ENCODE peak calls at places on chromosome 16, in four cellular contexts. C is HepG2, T is H1, A is K562. J is an unnamed sample.

GRCh38 chr16:50821586-50821985 is 79.7 kb downstream of the CYLD start:
- DNase-seq in A (peak), C (peak), T (no peak), J (no peak)

GRCh38 chr16:88783391-88784073 is 1.5 kb downstream of the PIEZO1 start:
- DNase-seq in T (no peak), C (no peak), A (no peak), J (no peak)

GRCh38 chr16:73878616-73879015 is 418.0 kb upstream of the PSMD7 start:
- DNase-seq in C (peak), A (peak), T (no peak), J (peak)

GRCh38 chr16:88810868-88811599 is 694 bp downstream of the APRT start:
- DNase-seq in A (peak), T (no peak), C (peak), J (peak)

GRCh38 chr16:21097151-21097550 is 53.5 kb downstream of the DNAH3 start:
- DNase-seq in C (no peak), A (no peak), T (no peak), J (no peak)

GRCh38 chr16:74758801-74759200 is 15.8 kb downstream of the FA2H start:
- DNase-seq in C (no peak), A (no peak), T (no peak), J (no peak)

GRCh38 chr16:9847146-9847545 is 335.1 kb downstream of the GRIN2A start:
- DNase-seq in T (no peak), C (no peak), A (no peak), J (no peak)

GRCh38 chr16:4693956-4694663 is 748 bp downstream of the NUDT16L1 start:
- DNase-seq in C (no peak), A (peak), T (no peak), J (peak)

GRCh38 chr16:24689128-24689527 is 40.3 kb upstream of the TNRC6A start:
- DNase-seq in T (no peak), C (peak), A (peak), J (peak)

GRCh38 chr16:4982056-4982867 is 24.1 kb downstream of the SEC14L5 start:
- DNase-seq in T (no peak), C (no peak), A (no peak), J (no peak)

GRCh38 chr16:63913278-63913677 is 1208.6 kb downstream of the CDH11 start:
- DNase-seq in C (no peak), A (no peak), T (no peak), J (no peak)

GRCh38 chr16:1620391-1620790 is 8.2 kb downstream of the CRAMP1 start:
- DNase-seq in C (no peak), T (no peak), A (no peak), J (no peak)

GRCh38 chr16:29029168-29029994 is 44.5 kb downstream of the LAT start:
- DNase-seq in T (peak), C (no peak), A (peak), J (peak)

GRCh38 chr16:80710918-80711317 is 93.5 kb downstream of the CDYL2 start:
- DNase-seq in A (no peak), C (no peak), T (no peak), J (no peak)

GRCh38 chr16:89164847-89165684 is 6.5 kb upstream of the CDH15 start:
- DNase-seq in C (no peak), T (no peak), A (no peak), J (no peak)

GRCh38 chr16:50202926-50203624 is 50.0 kb downstream of the TENT4B start:
- DNase-seq in T (no peak), C (peak), A (no peak), J (peak)

GRCh38 chr16:51473091-51473490 is 322.0 kb upstream of the SALL1 start:
- DNase-seq in A (no peak), C (no peak), T (no peak), J (no peak)

GRCh38 chr16:425740-426114 is 278 bp downstream of the RAB11FIP3 start:
- DNase-seq in C (no peak), A (no peak), T (no peak), J (no peak)

GRCh38 chr16:424033-424622 is 1.3 kb upstream of the RAB11FIP3 start:
- DNase-seq in A (no peak), C (peak), T (no peak), J (peak)

GRCh38 chr16:425082-425718 is at the start of gene RAB11FIP3:
- DNase-seq in C (peak), T (peak), A (peak), J (peak)

GRCh38 chr16:426115-426905 is 861 bp downstream of the RAB11FIP3 start:
- DNase-seq in T (no peak), C (no peak), A (no peak), J (no peak)

DNA sequence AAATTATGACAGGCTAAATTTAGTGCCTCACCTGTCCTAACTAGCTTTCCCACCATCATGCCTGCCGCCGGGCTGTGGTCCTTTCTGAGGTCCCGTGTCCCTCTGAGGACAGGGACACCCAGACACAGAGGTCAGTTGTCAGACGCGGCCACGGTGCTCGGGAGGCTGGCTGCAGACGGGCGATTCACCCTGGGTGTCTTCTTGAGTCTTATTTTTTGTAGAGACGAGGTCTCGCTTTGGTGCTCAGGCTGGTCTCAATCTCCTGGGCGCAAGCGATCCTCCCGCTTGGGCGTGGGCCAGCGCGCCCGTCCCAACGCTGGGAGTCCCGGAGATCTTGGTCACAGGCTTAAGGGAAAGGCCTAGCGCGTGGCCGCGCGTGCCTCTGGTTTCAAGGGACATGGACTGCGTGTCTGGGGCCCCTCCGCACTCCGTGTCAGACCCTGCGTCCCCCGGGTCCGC is 797 bp upstream of the RAB11FIP3 start:
- DNase-seq in A (peak), T (no peak), C (no peak), J (peak)
- TF ChIP-seq RNF2 in A (no peak), T (peak), C (no peak), J (no peak)

GRCh38 chr16:78278047-78278446 is 178.6 kb downstream of the WWOX start:
- DNase-seq in A (no peak), T (no peak), C (no peak), J (no peak)

GRCh38 chr16:78281115-78281514 is 181.7 kb downstream of the WWOX start:
- DNase-seq in T (no peak), A (no peak), C (no peak), J (no peak)

GRCh38 chr16:78274771-78275170 is 175.3 kb downstream of the WWOX start:
- DNase-seq in T (no peak), C (no peak), A (no peak), J (no peak)

GRCh38 chr16:78275420-78275819 is 176.0 kb downstream of the WWOX start:
- DNase-seq in A (no peak), C (no peak), T (no peak), J (no peak)

DNA sequence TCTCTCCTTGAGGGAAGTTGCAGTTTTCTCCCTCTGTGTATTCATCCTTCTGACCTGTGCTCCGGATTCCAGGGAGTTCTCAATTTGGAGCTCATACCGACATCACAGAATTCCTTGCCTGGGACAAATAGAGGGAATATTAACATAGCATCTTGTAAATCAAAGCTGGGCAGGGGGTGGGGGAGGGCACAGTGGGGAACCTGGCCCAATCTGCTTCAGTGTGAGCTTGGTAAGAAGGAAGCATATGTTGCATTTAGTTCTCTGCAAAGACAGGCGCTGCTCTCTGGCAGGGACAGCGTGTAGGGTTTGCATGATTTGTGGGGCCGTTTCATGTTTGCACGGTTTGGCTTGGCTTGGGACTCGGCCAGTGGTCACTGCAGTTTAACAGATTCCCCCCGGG is 177.9 kb downstream of the WWOX start:
- DNase-seq in T (peak), C (no peak), A (no peak), J (no peak)
- TF ChIP-seq RNF2 in T (no peak), C (no peak), A (no peak), J (no peak)

GRCh38 chr16:53949716-53950410 is 245.9 kb downstream of the FTO start:
- DNase-seq in T (no peak), A (no peak), C (peak), J (no peak)
- TF ChIP-seq RNF2 in T (no peak), A (no peak), C (no peak), J (no peak)

GRCh38 chr16:85447657-85448313 is 165.3 kb upstream of the GSE1 start:
- DNase-seq in T (no peak), A (no peak), C (no peak), J (no peak)

GRCh38 chr16:85448557-85449194 is 164.4 kb upstream of the GSE1 start:
- DNase-seq in T (no peak), C (peak), A (no peak), J (no peak)

GRCh38 chr16:85445779-85446222 is 167.3 kb upstream of the GSE1 start:
- DNase-seq in C (no peak), T (no peak), A (no peak), J (no peak)

GRCh38 chr16:85444879-85445778 is 168.0 kb upstream of the GSE1 start:
- DNase-seq in T (no peak), A (no peak), C (no peak), J (no peak)

GRCh38 chr16:85446846-85447656 is 166.1 kb upstream of the GSE1 start:
- DNase-seq in C (no peak), T (no peak), A (no peak), J (no peak)
- TF ChIP-seq RNF2 in C (no peak), T (no peak), A (no peak), J (no peak)

GRCh38 chr16:52680993-52681392 is 134.1 kb upstream of the TOX3 start:
- DNase-seq in T (no peak), A (no peak), C (no peak), J (no peak)
- TF ChIP-seq RNF2 in T (no peak), A (no peak), C (no peak), J (no peak)

GRCh38 chr16:10879681-10880589 is 2.9 kb downstream of the CIITA start:
- DNase-seq in T (no peak), C (no peak), A (no peak), J (no peak)
- TF ChIP-seq RNF2 in T (no peak), C (no peak), A (no peak), J (no peak)